ENCODE peak calls at places on chromosomes 12 and 14, in eight cellular contexts. B, O, I, C, M, S, G and L are unnamed samples.
A peak's percentile ranks its signal among the peaks of the same experiment; 100 is the strongest.

GRCh38 chr12:130504836-130505175 is 167.1 kb downstream of the PIWIL1 start:
- DNase-seq in B (no peak), O (no peak), I (no peak), C (no peak), M (no peak), S (no peak), G (no peak), L (no peak)

GRCh38 chr14:26960049-26960688 is 362.3 kb upstream of the NOVA1 start:
- DNase-seq in B (no peak), O (no peak), I (no peak), C (no peak), M (no peak), S (no peak), G (no peak), L (no peak)

GRCh38 chr12:30202521-30203259 is 418.9 kb upstream of the TMTC1 start:
- DNase-seq in B (no peak), O (no peak), I (no peak), C (no peak), M (no peak), S (no peak), G (no peak), L (no peak)

GRCh38 chr14:75523771-75524171 is 1.5 kb downstream of the BATF start:
- DNase-seq in B (no peak), O (no peak), I (no peak), C (peak; percentile 38), M (no peak), S (no peak), G (peak; percentile 18), L (no peak)

GRCh38 chr14:23664207-23664885 is 28.2 kb downstream of the DHRS2 start:
- DNase-seq in B (no peak), O (no peak), I (no peak), C (no peak), M (no peak), S (no peak), G (no peak), L (no peak)

GRCh38 chr12:10031771-10032175 is 1.3 kb downstream of the CLEC9A start:
- DNase-seq in B (no peak), O (no peak), I (no peak), C (no peak), M (no peak), S (no peak), G (peak; percentile 87), L (no peak)

GRCh38 chr12:6200266-6201198 is at the start of gene CD9:
- DNase-seq in B (peak; percentile 64), O (peak; percentile 95), I (peak; percentile 65), C (peak; percentile 81), M (peak; percentile 81), S (peak; percentile 80), G (no peak), L (peak; percentile 75)

GRCh38 chr14:73913256-73913655 is 26.6 kb downstream of the ZNF410 start:
- DNase-seq in B (no peak), O (no peak), I (no peak), C (no peak), M (no peak), S (no peak), G (peak; percentile 77), L (no peak)

GRCh38 chr12:94172031-94172430 is 23.7 kb downstream of the PLXNC1 start:
- DNase-seq in B (no peak), O (no peak), I (no peak), C (no peak), M (no peak), S (peak; percentile 52), G (peak; percentile 46), L (no peak)

GRCh38 chr14:45254771-45255170 is 1.8 kb upstream of the MIS18BP1 start:
- DNase-seq in B (no peak), O (no peak), I (no peak), C (no peak), M (no peak), S (no peak), G (no peak), L (no peak)

GRCh38 chr12:125683748-125684381 is 618.6 kb downstream of the AACS start:
- DNase-seq in B (no peak), O (peak; percentile 89), I (no peak), C (no peak), M (peak; percentile 54), S (no peak), G (no peak), L (no peak)

GRCh38 chr14:101358320-101358569 is 203.1 kb upstream of the DIO3 start:
- DNase-seq in B (no peak), O (no peak), I (no peak), C (peak; percentile 15), M (no peak), S (no peak), G (no peak), L (no peak)

GRCh38 chr12:102874819-102875218 is 42.2 kb downstream of the PAH start:
- DNase-seq in B (peak; percentile 29), O (peak; percentile 23), I (peak; percentile 48), C (no peak), M (no peak), S (no peak), G (no peak), L (no peak)

GRCh38 chr12:102880783-102881182 is 36.3 kb downstream of the PAH start:
- DNase-seq in B (no peak), O (no peak), I (no peak), C (no peak), M (no peak), S (no peak), G (no peak), L (no peak)

GRCh38 chr12:102879144-102879763 is 37.8 kb downstream of the PAH start:
- DNase-seq in B (peak; percentile 22), O (no peak), I (peak; percentile 71), C (peak; percentile 41), M (peak; percentile 23), S (peak; percentile 40), G (peak; percentile 6), L (no peak)

GRCh38 chr12:102873077-102873476 is 44.0 kb downstream of the PAH start:
- DNase-seq in B (no peak), O (no peak), I (no peak), C (no peak), M (no peak), S (no peak), G (no peak), L (no peak)

GRCh38 chr12:102876883-102877282 is 40.2 kb downstream of the PAH start:
- DNase-seq in B (no peak), O (no peak), I (no peak), C (no peak), M (no peak), S (no peak), G (no peak), L (no peak)
- TF ChIP-seq CTCF in B (no peak), O (no peak), I (no peak), C (no peak), M (no peak), S (no peak), G (no peak), L (no peak)

DNA sequence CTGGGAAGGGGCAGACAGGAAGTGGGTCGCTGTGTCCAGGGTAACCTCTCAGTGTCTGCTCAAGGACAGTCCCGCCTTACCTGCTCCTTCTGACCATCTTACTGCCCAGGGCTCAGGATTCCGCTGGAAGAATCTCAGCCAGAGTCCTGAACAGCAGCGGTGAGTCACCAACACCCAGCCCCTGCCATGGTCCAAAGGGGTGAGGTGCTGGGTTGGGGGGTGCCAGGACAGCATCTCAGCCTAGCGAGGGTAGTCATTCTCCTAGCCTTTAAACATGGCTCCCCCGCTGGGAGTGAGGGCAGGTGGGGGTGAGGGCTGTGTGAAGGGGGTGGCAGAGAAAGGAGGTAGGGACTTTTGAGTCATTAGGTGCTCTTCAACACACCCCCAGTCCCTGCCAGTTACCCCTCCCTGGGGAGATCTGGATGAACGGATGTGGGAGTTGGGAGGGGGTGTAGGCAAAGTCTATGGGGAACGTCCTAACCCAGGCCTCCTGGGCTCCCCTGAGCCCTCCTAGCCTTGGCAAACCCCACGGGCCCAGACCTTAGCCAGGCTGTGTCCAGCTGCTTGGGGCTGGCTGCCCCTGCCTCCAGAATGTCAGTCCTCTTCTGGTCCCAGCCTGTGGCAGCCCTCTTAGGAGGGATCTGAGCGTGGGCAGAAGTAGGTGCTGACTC is 2.5 kb downstream of the TAMALIN start:
- DNase-seq in B (no peak), O (no peak), I (no peak), C (peak; percentile 28), M (no peak), S (no peak), G (no peak), L (no peak)
- H3K36me3 ChIP-seq in B (no peaks in the 10 kb centered on the region), O (peaks cover 18% of the 10 kb centered on the region), I (no peaks in the 10 kb centered on the region), C (no peaks in the 10 kb centered on the region), M (no peaks in the 10 kb centered on the region), S (no peaks in the 10 kb centered on the region), G (peaks cover 25% of the 10 kb centered on the region), L (peaks cover 6% of the 10 kb centered on the region)

GRCh38 chr12:14247166-14247565 is 118.3 kb upstream of the ATF7IP start:
- DNase-seq in B (no peak), O (no peak), I (no peak), C (no peak), M (no peak), S (no peak), G (no peak), L (no peak)

GRCh38 chr12:14240873-14241220 is 124.6 kb upstream of the ATF7IP start:
- DNase-seq in B (no peak), O (no peak), I (no peak), C (no peak), M (no peak), S (no peak), G (no peak), L (no peak)

GRCh38 chr12:14243941-14244340 is 121.5 kb upstream of the ATF7IP start:
- DNase-seq in B (no peak), O (no peak), I (no peak), C (no peak), M (no peak), S (no peak), G (no peak), L (no peak)

GRCh38 chr12:14249368-14249767 is 116.1 kb upstream of the ATF7IP start:
- DNase-seq in B (no peak), O (no peak), I (no peak), C (no peak), M (no peak), S (no peak), G (no peak), L (no peak)

DNA sequence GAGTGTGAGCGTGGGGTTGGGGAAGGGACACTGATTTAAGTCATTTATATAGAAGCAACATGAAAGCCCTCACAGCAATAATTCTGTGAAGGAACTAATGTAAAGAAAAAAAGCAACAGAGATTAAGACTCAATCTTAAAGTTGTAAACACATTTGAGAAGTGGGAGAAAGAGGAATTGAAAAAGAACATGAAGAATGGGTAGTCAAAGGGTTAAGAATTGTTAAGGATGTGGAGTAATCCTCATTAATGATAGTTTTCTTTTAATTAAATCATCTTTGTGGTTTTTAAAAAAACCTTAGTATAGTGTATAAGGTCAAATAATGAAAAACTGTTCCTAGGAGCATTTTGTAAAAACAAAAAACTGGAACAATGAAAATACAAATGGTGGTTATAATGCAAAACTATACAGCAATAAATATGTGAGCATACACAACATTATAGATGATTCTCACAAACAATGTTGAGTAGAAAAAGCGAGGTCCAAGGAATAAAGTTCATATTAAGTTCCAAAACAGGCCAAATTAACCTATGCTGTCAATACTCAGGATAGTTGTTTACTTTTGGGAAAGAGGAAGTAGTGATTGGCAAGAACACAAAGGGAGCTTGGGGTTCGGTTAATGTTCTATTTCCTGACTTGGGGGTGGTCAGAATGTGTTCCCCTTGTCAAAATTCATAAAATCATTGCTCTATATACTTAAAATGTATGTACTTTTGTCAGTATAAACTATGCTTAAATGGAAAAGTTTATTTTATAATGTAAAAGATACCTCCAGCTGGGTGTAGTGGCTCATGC is 120.4 kb upstream of the ATF7IP start:
- DNase-seq in B (no peak), O (no peak), I (no peak), C (no peak), M (no peak), S (no peak), G (no peak), L (no peak)
- H3K9me3 ChIP-seq in B (peaks cover 5% of the 10 kb centered on the region), O (peaks cover 13% of the 10 kb centered on the region), I (peaks cover 26% of the 10 kb centered on the region), C (peaks cover 16% of the 10 kb centered on the region), M (no peaks in the 10 kb centered on the region), S (no peaks in the 10 kb centered on the region), G (peaks cover 5% of the 10 kb centered on the region), L (no peaks in the 10 kb centered on the region)

GRCh38 chr14:46580941-46581671 is 70.5 kb downstream of the RPL10L start:
- DNase-seq in B (no peak), O (no peak), I (no peak), C (no peak), M (no peak), S (no peak), G (no peak), L (no peak)
- TF ChIP-seq CTCF in B (no peak), O (no peak), I (no peak), C (no peak), M (no peak), S (no peak), G (no peak), L (peak; percentile 18)